ENCODE peak calls at places on chromosomes 4 and X, in eight cellular contexts. X is mucosa of gallbladder; K is mesendoderm; H is cardiac muscle cell; B is CD8-positive, alpha-beta memory T cell; P is GM12865; I is HT-29; O is AG08396. T is an unnamed sample.

GRCh38 chr4:98505991-98506390 is 152.4 kb downstream of the TSPAN5 start:
- DNase-seq in K (no peak), B (no peak), H (no peak), I (no peak), X (no peak), P (no peak), O (no peak), T (no peak)

GRCh38 chr4:6873792-6874461 is 35.7 kb upstream of the TBC1D14 start:
- DNase-seq in B (peak; percentile 77), P (peak; percentile 84), K (peak; percentile 70), O (peak; percentile 58), H (peak; percentile 80), X (peak; percentile 67), I (peak; percentile 81), T (peak; percentile 66)

GRCh38 chrX:119343856-119344255 is 55.3 kb upstream of the SLC25A43 start:
- DNase-seq in H (no peak), X (no peak), I (peak; percentile 70), K (no peak), P (no peak), O (no peak), B (no peak), T (no peak)

GRCh38 chr4:45897934-45898585 is 225.8 kb downstream of the GABRG1 start:
- DNase-seq in X (no peak), O (no peak), H (no peak), P (no peak), B (no peak), K (no peak), I (no peak), T (peak; percentile 30)

GRCh38 chr4:1775731-1776500 is 17.2 kb upstream of the FGFR3 start:
- DNase-seq in H (no peak), I (no peak), X (no peak), O (no peak), K (no peak), B (no peak), P (no peak), T (no peak)

GRCh38 chr4:54082168-54082567 is 17.8 kb upstream of the CHIC2 start:
- DNase-seq in K (no peak), H (no peak), P (no peak), O (peak; percentile 86), B (no peak), X (no peak), I (peak; percentile 83), T (no peak)

GRCh38 chrX:40644821-40645358 is 2.5 kb downstream of the CXorf38 start:
- DNase-seq in X (peak; percentile 46), B (peak; percentile 4), I (peak; percentile 48), H (no peak), O (peak; percentile 74), K (peak; percentile 6), P (peak; percentile 64), T (peak; percentile 45)

GRCh38 chr4:7323872-7324650 is 110.7 kb downstream of the PSAPL1 start:
- DNase-seq in I (no peak), X (no peak), O (no peak), H (no peak), B (peak; percentile 12), P (no peak), K (peak; percentile 31), T (no peak)

GRCh38 chrX:9538544-9539045 is 73.7 kb downstream of the TBL1X start:
- DNase-seq in O (no peak), X (no peak), I (peak; percentile 7), K (no peak), H (no peak), B (no peak), P (no peak), T (no peak)

GRCh38 chrX:139049455-139049854 is 337.9 kb upstream of the FGF13 start:
- DNase-seq in K (peak; percentile 1), H (no peak), O (no peak), P (no peak), X (no peak), B (no peak), I (no peak), T (no peak)

GRCh38 chr4:100848865-100849264 is 331.0 kb upstream of the EMCN start:
- DNase-seq in X (no peak), H (peak; percentile 10), B (no peak), O (no peak), I (peak; percentile 54), K (peak; percentile 80), P (peak; percentile 65), T (no peak)

GRCh38 chr4:142091085-142091513 is 454.7 kb downstream of the IL15 start:
- DNase-seq in H (no peak), K (no peak), I (no peak), X (no peak), B (no peak), O (peak; percentile 53), P (no peak), T (no peak)

GRCh38 chr4:165612936-165613335 is 234.1 kb downstream of the CPE start:
- DNase-seq in O (no peak), K (peak; percentile 82), X (no peak), H (no peak), I (no peak), P (peak; percentile 50), B (no peak), T (peak; percentile 39)

GRCh38 chrX:41824551-41824950 is 98.8 kb downstream of the CASK start:
- DNase-seq in K (peak; percentile 15), X (no peak), P (no peak), I (peak; percentile 9), H (no peak), B (no peak), O (peak; percentile 29), T (no peak)

GRCh38 chr4:62531731-62532130 is 1331.6 kb downstream of the ADGRL3 start:
- DNase-seq in B (no peak), H (no peak), X (no peak), I (no peak), K (peak; percentile 93), P (peak; percentile 0), O (no peak), T (peak; percentile 17)

T was measured in MM.1S.